ENCODE peak calls at places on chromosomes 6 and 20, in six cellular contexts. B is stimulated activated CD4-positive, alpha-beta T cell treated with anti-CD3 and anti-CD28 coated beads, Interleukin-12 subunit alpha, Interleukin-12 subunit beta, amount 100 ng/mL, for 24 hours; E is tibial nerve; O is fibroblast of the conjunctiva; I is activated gamma-delta T cell treated with Interleukin-2 at 50 U/mL for 16 hours; U is KG1. H is an unnamed sample.

GRCh38 chr6:32153252-32153834 is 598 bp upstream of the PPT2 start:
- DNase-seq in B (no peak), E (no peak), O (no peak), I (no peak), U (no peak), H (no peak)

GRCh38 chr6:2244261-2245102 is 923 bp downstream of the GMDS start:
- DNase-seq in B (no peak), E (no peak), O (no peak), I (no peak), U (no peak), H (no peak)

GRCh38 chr6:90175627-90176538 is 120.8 kb downstream of the BACH2 start:
- DNase-seq in B (peak), E (no peak), O (no peak), I (no peak), U (no peak), H (peak)

GRCh38 chr6:132161283-132161682 is 210.1 kb upstream of the CCN2 start:
- DNase-seq in B (no peak), E (no peak), O (peak), I (no peak), U (no peak), H (peak)

GRCh38 chr6:17167327-17167979 is 65.6 kb downstream of the STMND1 start:
- DNase-seq in B (no peak), E (no peak), O (peak), I (no peak), U (no peak), H (no peak)

GRCh38 chr6:28587011-28587745 is 61.5 kb downstream of the GPX5 start:
- DNase-seq in B (peak), E (no peak), O (no peak), I (peak), U (no peak), H (peak)

GRCh38 chr6:34237722-34238506 is 1.2 kb downstream of the HMGA1 start:
- DNase-seq in B (peak), E (no peak), O (no peak), I (peak), U (peak), H (peak)

GRCh38 chr20:45361794-45362193 is 1.2 kb upstream of the SYS1 start:
- DNase-seq in B (no peak), E (no peak), O (no peak), I (no peak), U (no peak), H (no peak)

GRCh38 chr20:44572551-44573500 is 9.6 kb upstream of the PKIG start:
- DNase-seq in B (no peak), E (no peak), O (peak), I (no peak), U (no peak), H (no peak)

GRCh38 chr20:324177-325042 is 942 bp upstream of the SOX12 start:
- DNase-seq in B (peak), E (peak), O (no peak), I (peak), U (peak), H (peak)

GRCh38 chr6:136728976-136729515 is 63.2 kb downstream of the MAP3K5 start:
- DNase-seq in B (no peak), E (no peak), O (no peak), I (no peak), U (no peak), H (no peak)

GRCh38 chr6:77839292-77839691 is 186.5 kb downstream of the MEI4 start:
- DNase-seq in B (no peak), E (no peak), O (no peak), I (no peak), U (no peak), H (no peak)

GRCh38 chr20:12414446-12415274 is 497.0 kb downstream of the BTBD3 start:
- DNase-seq in B (no peak), E (no peak), O (no peak), I (no peak), U (no peak), H (no peak)

GRCh38 chr6:124984668-124985338 is 22.6 kb downstream of the RNF217 start:
- DNase-seq in B (no peak), E (no peak), O (no peak), I (no peak), U (no peak), H (no peak)

GRCh38 chr6:133040025-133040838 is 200.9 kb upstream of the EYA4 start:
- DNase-seq in B (no peak), E (no peak), O (no peak), I (no peak), U (no peak), H (no peak)

GRCh38 chr6:126127662-126128061 is 141.3 kb downstream of the TRMT11 start:
- DNase-seq in B (no peak), E (no peak), O (no peak), I (no peak), U (no peak), H (no peak)

GRCh38 chr6:111789593-111789992 is 83.7 kb downstream of the FYN start:
- DNase-seq in B (no peak), E (peak), O (peak), I (no peak), U (no peak), H (no peak)

GRCh38 chr6:4398806-4399205 is 263.4 kb upstream of the ECI2 start:
- DNase-seq in B (no peak), E (no peak), O (no peak), I (no peak), U (no peak), H (no peak)

GRCh38 chr6:75278474-75279077 is 6.0 kb downstream of the TMEM30A start:
- DNase-seq in B (no peak), E (no peak), O (no peak), I (no peak), U (no peak), H (no peak)

GRCh38 chr6:96721227-96721626 is 116.0 kb downstream of the GPR63 start:
- DNase-seq in B (no peak), E (no peak), O (no peak), I (no peak), U (no peak), H (no peak)

GRCh38 chr20:4812641-4813075 is 90.9 kb downstream of the PRND start:
- DNase-seq in B (no peak), E (no peak), O (no peak), I (no peak), U (peak), H (peak)

GRCh38 chr6:40356242-40356910 is 230.8 kb downstream of the LRFN2 start:
- DNase-seq in B (no peak), E (no peak), O (no peak), I (no peak), U (no peak), H (no peak)

GRCh38 chr20:33103561-33103960 is 24.1 kb downstream of the BPIFB4 start:
- DNase-seq in B (no peak), E (no peak), O (no peak), I (no peak), U (no peak), H (no peak)

GRCh38 chr6:60867548-60867947 is 1418.5 kb downstream of the KHDRBS2 start:
- DNase-seq in B (no peak), E (no peak), O (no peak), I (no peak), U (no peak), H (no peak)

GRCh38 chr6:41706876-41707564 is 28.4 kb downstream of the TFEB start:
- DNase-seq in B (peak), E (peak), O (peak), I (no peak), U (no peak), H (peak)

GRCh38 chr6:107060704-107061103 is 32.7 kb downstream of the MTRES1 start:
- DNase-seq in B (no peak), E (no peak), O (no peak), I (no peak), U (no peak), H (no peak)

GRCh38 chr6:137872071-137872470 is 5.0 kb downstream of the TNFAIP3 start:
- DNase-seq in B (no peak), E (no peak), O (no peak), I (no peak), U (no peak), H (no peak)

GRCh38 chr6:122799916-122800701 is 11.1 kb downstream of the SMPDL3A start:
- DNase-seq in B (no peak), E (no peak), O (no peak), I (no peak), U (no peak), H (no peak)

GRCh38 chr6:79705456-79705995 is 74.4 kb downstream of the SH3BGRL2 start:
- DNase-seq in B (no peak), E (no peak), O (no peak), I (no peak), U (no peak), H (no peak)

GRCh38 chr20:40073535-40074111 is 615.4 kb downstream of the MAFB start:
- DNase-seq in B (no peak), E (no peak), O (no peak), I (no peak), U (no peak), H (no peak)

GRCh38 chr6:42263165-42263852 is 45.6 kb upstream of the MRPS10 start:
- DNase-seq in B (no peak), E (no peak), O (no peak), I (no peak), U (no peak), H (no peak)

GRCh38 chr20:31566658-31567379 is 38.3 kb upstream of the ID1 start:
- DNase-seq in B (no peak), E (no peak), O (no peak), I (no peak), U (no peak), H (no peak)

GRCh38 chr6:128863983-128864382 is 19.0 kb upstream of the LAMA2 start:
- DNase-seq in B (no peak), E (no peak), O (no peak), I (no peak), U (no peak), H (no peak)

H was measured in B cell.